ENCODE peak calls at places on chromosomes 6 and 20, in nine cellular contexts. P, X, V, S, N, E, U, W and J are unnamed samples.

GRCh38 chr6:6895929-6896328 is 211.8 kb upstream of the RREB1 start:
- DNase-seq in P (no peak), X (no peak), V (no peak), S (no peak), N (no peak), E (no peak), U (no peak), W (no peak), J (no peak)

GRCh38 chr20:61959301-61959700 is 106.4 kb downstream of the TAF4 start:
- DNase-seq in P (no peak), X (peak; percentile 64), V (no peak), S (peak; percentile 77), N (no peak), E (no peak), U (peak; percentile 44), W (no peak), J (no peak)

GRCh38 chr6:43695078-43695966 is 7.7 kb upstream of the MRPS18A start:
- DNase-seq in P (no peak), X (peak; percentile 73), V (no peak), S (no peak), N (no peak), E (no peak), U (no peak), W (peak; percentile 46), J (no peak)

GRCh38 chr20:12570371-12570770 is 438.4 kb upstream of the SPTLC3 start:
- DNase-seq in P (no peak), X (peak; percentile 71), V (no peak), S (no peak), N (no peak), E (no peak), U (peak; percentile 66), W (no peak), J (no peak)

GRCh38 chr6:63764318-63764916 is 128.8 kb downstream of the PHF3 start:
- DNase-seq in P (peak; percentile 73), X (no peak), V (no peak), S (no peak), N (peak; percentile 66), E (peak; percentile 6), U (peak; percentile 69), W (no peak), J (no peak)

GRCh38 chr20:58832442-58832841 is 18.3 kb downstream of the GNAS-AS1 start:
- DNase-seq in P (peak; percentile 27), X (no peak), V (no peak), S (no peak), N (no peak), E (no peak), U (no peak), W (no peak), J (no peak)

GRCh38 chr6:122702846-122703245 is 76.7 kb upstream of the FABP7 start:
- DNase-seq in P (peak; percentile 15), X (no peak), V (no peak), S (no peak), N (no peak), E (no peak), U (no peak), W (no peak), J (no peak)

GRCh38 chr20:24773751-24774201 is 175.3 kb upstream of the CST7 start:
- DNase-seq in P (peak; percentile 21), X (no peak), V (no peak), S (no peak), N (peak; percentile 96), E (peak; percentile 97), U (no peak), W (no peak), J (peak; percentile 90)

GRCh38 chr20:47191074-47191673 is 165.3 kb downstream of the ZMYND8 start:
- DNase-seq in P (no peak), X (no peak), V (no peak), S (no peak), N (no peak), E (peak; percentile 36), U (no peak), W (no peak), J (peak; percentile 43)

GRCh38 chr6:111604259-111605099 is 1.2 kb downstream of the TRAF3IP2 start:
- DNase-seq in P (peak; percentile 86), X (no peak), V (no peak), S (no peak), N (peak; percentile 84), E (peak; percentile 82), U (peak; percentile 45), W (peak; percentile 76), J (no peak)

GRCh38 chr6:108497883-108498282 is 62.8 kb upstream of the FOXO3 start:
- DNase-seq in P (peak; percentile 72), X (peak; percentile 58), V (peak; percentile 22), S (no peak), N (peak; percentile 43), E (no peak), U (peak; percentile 48), W (no peak), J (no peak)

GRCh38 chr6:108489699-108490098 is 71.0 kb upstream of the FOXO3 start:
- DNase-seq in P (no peak), X (no peak), V (no peak), S (no peak), N (no peak), E (no peak), U (no peak), W (no peak), J (no peak)

GRCh38 chr6:108494434-108494833 is 66.3 kb upstream of the FOXO3 start:
- DNase-seq in P (no peak), X (no peak), V (no peak), S (no peak), N (no peak), E (no peak), U (no peak), W (no peak), J (no peak)

DNA sequence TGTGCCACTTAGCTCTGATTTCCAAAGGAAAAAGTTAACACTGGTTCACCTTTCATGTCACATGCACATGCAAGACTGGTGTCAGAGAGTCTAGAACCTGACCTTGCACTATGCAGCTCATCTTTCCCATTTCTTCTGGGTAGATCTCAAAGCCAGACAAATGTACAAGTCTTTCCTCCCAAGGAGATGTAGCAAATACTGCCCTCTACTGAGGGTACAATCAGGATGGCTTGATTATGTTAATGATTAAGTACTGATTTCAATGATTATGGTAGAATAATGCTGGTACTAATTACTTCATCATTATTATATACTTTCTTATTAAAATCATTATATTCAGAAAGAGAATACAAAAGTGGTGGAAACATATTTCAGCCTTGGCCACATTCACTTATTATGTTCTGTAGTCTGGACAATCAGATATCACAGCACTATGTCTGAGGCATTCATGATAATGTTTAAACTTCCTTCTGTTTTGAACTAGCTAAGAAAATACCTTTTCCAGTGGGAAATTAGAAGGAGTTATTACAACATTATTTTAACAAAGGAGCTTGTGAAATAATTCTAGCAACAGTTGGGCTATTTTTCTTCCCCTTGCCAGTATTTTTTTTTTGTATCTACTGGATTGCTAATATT is 68.5 kb upstream of the FOXO3 start:
- DNase-seq in P (peak; percentile 76), X (no peak), V (peak; percentile 33), S (no peak), N (peak; percentile 72), E (peak; percentile 36), U (peak; percentile 22), W (no peak), J (peak; percentile 21)
- TF ChIP-seq CTCF in P (peak; percentile 76), X (no peak), V (peak; percentile 64), S (peak; percentile 49), N (peak; percentile 68), E (peak; percentile 70), U (peak; percentile 68), W (peak; percentile 71), J (peak; percentile 66)

DNA sequence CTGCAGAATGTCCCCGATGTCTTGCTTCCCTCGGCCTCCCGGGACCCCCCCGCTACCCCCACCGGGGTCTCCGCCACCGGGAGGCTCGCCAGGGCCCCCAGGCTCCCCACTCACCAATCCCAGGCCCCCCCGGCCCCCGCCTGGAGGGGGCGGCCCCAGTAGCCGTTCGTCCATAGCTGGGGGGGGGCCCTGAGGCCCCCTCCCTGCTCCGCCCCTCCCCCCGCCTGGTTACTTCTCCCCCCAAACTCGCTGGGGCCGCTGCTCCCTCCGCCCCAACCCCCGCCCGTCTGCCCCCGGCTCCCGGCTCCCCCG is 304 bp downstream of the PBX2 start:
- DNase-seq in P (no peak), X (no peak), V (no peak), S (no peak), N (no peak), E (no peak), U (no peak), W (peak; percentile 44), J (no peak)
- TF ChIP-seq CTCF in P (no peak), X (no peak), V (no peak), S (no peak), N (no peak), E (no peak), U (no peak), W (no peak), J (no peak)

GRCh38 chr20:8066662-8067061 is 47.1 kb upstream of the TMX4 start:
- DNase-seq in P (no peak), X (no peak), V (no peak), S (no peak), N (no peak), E (no peak), U (no peak), W (no peak), J (no peak)

GRCh38 chr20:8062781-8063180 is 43.2 kb upstream of the TMX4 start:
- DNase-seq in P (no peak), X (no peak), V (no peak), S (no peak), N (no peak), E (peak; percentile 51), U (no peak), W (no peak), J (no peak)

GRCh38 chr20:8057871-8058270 is 38.3 kb upstream of the TMX4 start:
- DNase-seq in P (no peak), X (no peak), V (no peak), S (no peak), N (no peak), E (no peak), U (no peak), W (no peak), J (no peak)

DNA sequence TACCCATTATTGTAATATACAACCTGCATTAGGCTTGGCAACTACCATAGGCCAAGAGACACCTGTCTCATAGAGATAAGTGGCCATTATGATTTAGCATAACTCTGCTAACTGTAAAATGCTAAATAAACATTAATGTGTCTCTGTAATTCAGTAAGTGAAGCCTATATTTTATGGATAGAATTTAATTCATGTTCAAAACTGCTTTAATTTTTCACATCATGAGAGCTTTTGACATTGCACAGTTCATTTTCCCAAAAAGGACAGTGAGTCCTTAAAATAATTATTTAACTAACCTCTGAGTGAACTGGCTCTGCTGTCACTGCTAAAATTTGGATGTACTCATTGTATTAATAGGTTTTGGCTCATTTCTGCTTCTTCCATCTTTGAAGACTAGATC is 41.4 kb upstream of the TMX4 start:
- DNase-seq in P (no peak), X (no peak), V (no peak), S (no peak), N (no peak), E (no peak), U (no peak), W (no peak), J (no peak)
- TF ChIP-seq CTCF in P (no peak), X (no peak), V (no peak), S (no peak), N (no peak), E (no peak), U (no peak), W (no peak), J (no peak)

GRCh38 chr6:5323979-5324378 is 62.7 kb downstream of the FARS2 start:
- DNase-seq in P (no peak), X (no peak), V (no peak), S (no peak), N (no peak), E (no peak), U (no peak), W (no peak), J (no peak)

GRCh38 chr6:5328800-5329199 is 67.5 kb downstream of the FARS2 start:
- DNase-seq in P (no peak), X (no peak), V (no peak), S (no peak), N (no peak), E (no peak), U (peak; percentile 19), W (no peak), J (no peak)

GRCh38 chr6:5325173-5325572 is 63.9 kb downstream of the FARS2 start:
- DNase-seq in P (no peak), X (no peak), V (no peak), S (peak; percentile 79), N (no peak), E (no peak), U (no peak), W (no peak), J (no peak)
- TF ChIP-seq CTCF in P (no peak), X (no peak), V (no peak), S (peak; percentile 64), N (no peak), E (no peak), U (no peak), W (no peak), J (no peak)